ENCODE peak calls at places on chromosomes 16 and 17, in nine cellular contexts. H, L, U, G, T, M, R, Y and N are unnamed samples.

GRCh38 chr17:47704116-47704515 is 10.2 kb downstream of the TBKBP1 start:
- DNase-seq in H (no peak), U (no peak), G (no peak), Y (no peak), T (no peak), M (no peak), L (peak; percentile 26), R (no peak), N (no peak)

GRCh38 chr17:38874505-38875419 is 4.9 kb downstream of the LASP1 start:
- DNase-seq in G (no peak), R (no peak), L (no peak), M (no peak), Y (no peak), T (no peak), H (no peak), U (no peak), N (peak; percentile 2)

GRCh38 chr16:67879462-67879861 is 5.2 kb upstream of the NRN1L start:
- DNase-seq in G (no peak), U (no peak), M (no peak), H (no peak), L (no peak), T (no peak), Y (no peak), R (no peak), N (no peak)

GRCh38 chr17:57679356-57679755 is 65.7 kb downstream of the CCDC182 start:
- DNase-seq in R (no peak), U (no peak), H (no peak), L (no peak), G (no peak), T (no peak), M (no peak), Y (no peak), N (no peak)

GRCh38 chr16:19601083-19601976 is 45.8 kb downstream of the VPS35L start:
- DNase-seq in Y (peak; percentile 32), L (peak; percentile 7), T (peak; percentile 13), M (peak; percentile 39), U (no peak), G (peak; percentile 28), H (peak; percentile 3), R (peak; percentile 54), N (no peak)

GRCh38 chr16:4273858-4274291 is 1.1 kb upstream of the TFAP4 start:
- DNase-seq in U (no peak), R (no peak), L (no peak), M (peak; percentile 39), G (peak; percentile 38), Y (no peak), T (no peak), H (peak; percentile 30), N (peak; percentile 68)

GRCh38 chr17:50266384-50267073 is 7.7 kb upstream of the TMEM92 start:
- DNase-seq in M (no peak), U (no peak), R (peak; percentile 80), T (peak; percentile 69), G (peak; percentile 85), H (no peak), L (no peak), Y (no peak), N (no peak)

GRCh38 chr16:28915181-28915580 is 9.9 kb downstream of the RABEP2 start:
- DNase-seq in Y (no peak), M (no peak), H (no peak), G (peak; percentile 67), U (no peak), R (no peak), T (no peak), L (no peak), N (no peak)

GRCh38 chr17:61218438-61218837 is 181.2 kb upstream of the TBX2 start:
- DNase-seq in R (no peak), L (no peak), Y (no peak), G (peak; percentile 36), U (no peak), M (no peak), H (no peak), T (no peak), N (no peak)

GRCh38 chr17:39676198-39676819 is 8.1 kb downstream of the PNMT start:
- DNase-seq in L (no peak), G (no peak), M (peak; percentile 70), T (peak; percentile 88), Y (peak; percentile 18), H (no peak), R (peak; percentile 71), U (no peak), N (no peak)

GRCh38 chr16:11679250-11679649 is 11.0 kb downstream of the SNN start:
- DNase-seq in Y (no peak), L (no peak), H (no peak), G (no peak), T (no peak), R (no peak), M (no peak), U (no peak), N (no peak)